ENCODE peak calls at places on chromosomes 5 and 9, in nine cellular contexts. Z is epithelial cell of esophagus; O is heart right ventricle; Q is WTC11; I is GM13977; H is foreskin fibroblast; W is AG10803; Y is CD4-positive, alpha-beta T cell; U is nephron progenitor cell. D is an unnamed sample.

GRCh38 chr5:96141749-96142148 is 180.1 kb upstream of the ELL2 start:
- DNase-seq in Q (no peak), W (peak), Y (no peak), U (no peak), Z (peak), H (peak), O (no peak), I (no peak), D (no peak)

GRCh38 chr9:96674914-96675538 is 19.9 kb upstream of the PRXL2C start:
- DNase-seq in Q (no peak), Y (no peak), U (no peak), W (peak), I (no peak), Z (peak), O (no peak), H (peak), D (no peak)

GRCh38 chr9:78035369-78035993 is 3.9 kb upstream of the GNAQ start:
- DNase-seq in W (peak), U (peak), O (peak), Y (peak), I (peak), Z (peak), Q (no peak), H (peak), D (no peak)

GRCh38 chr9:95580812-95581761 is 64.3 kb upstream of the PTCH1 start:
- DNase-seq in I (no peak), W (no peak), Q (no peak), U (no peak), H (no peak), O (no peak), Y (no peak), Z (no peak), D (no peak)

GRCh38 chr9:132410642-132411041 is 631 bp downstream of the CFAP77 start:
- DNase-seq in H (no peak), Q (no peak), U (no peak), W (no peak), Y (no peak), O (no peak), Z (no peak), I (no peak), D (no peak)

GRCh38 chr5:159010611-159011497 is 88.9 kb downstream of the EBF1 start:
- DNase-seq in O (peak), Y (no peak), H (no peak), Q (no peak), W (peak), Z (no peak), U (peak), I (peak), D (no peak)

GRCh38 chr5:169717298-169717697 is 80.2 kb downstream of the DOCK2 start:
- DNase-seq in U (no peak), W (peak), Q (no peak), Z (peak), I (no peak), Y (no peak), H (peak), O (no peak), D (no peak)

GRCh38 chr9:630817-631216 is 210.7 kb upstream of the DMRT1 start:
- DNase-seq in Y (no peak), H (no peak), I (no peak), W (no peak), Z (peak), Q (no peak), O (no peak), U (no peak), D (no peak)

GRCh38 chr9:96009690-96010477 is 134.4 kb downstream of the ERCC6L2 start:
- DNase-seq in U (no peak), Z (no peak), W (no peak), I (peak), Y (peak), Q (no peak), H (no peak), O (no peak), D (no peak)

GRCh38 chr9:33123632-33124031 is 43.5 kb downstream of the B4GALT1 start:
- DNase-seq in I (no peak), O (no peak), U (no peak), Y (no peak), H (no peak), Q (no peak), W (no peak), Z (no peak), D (no peak)

GRCh38 chr5:123036391-123037103 is at the start of gene PPIC:
- DNase-seq in U (peak), O (peak), Y (no peak), Q (peak), Z (peak), W (peak), I (peak), H (peak), D (peak)

GRCh38 chr9:127166651-127167524 is 44.5 kb upstream of the ANGPTL2 start:
- DNase-seq in U (no peak), Z (peak), W (no peak), O (no peak), H (no peak), Y (no peak), Q (no peak), I (peak), D (peak)

GRCh38 chr5:77492653-77493000 is 511 bp upstream of the WDR41 start:
- DNase-seq in H (no peak), W (no peak), Y (no peak), I (no peak), Q (no peak), Z (no peak), U (no peak), O (no peak), D (no peak)
- TF ChIP-seq CTCF in H (no peak), W (no peak), Y (peak), I (no peak), Q (no peak), Z (no peak), U (no peak), O (no peak), D (no peak)

GRCh38 chr5:108093186-108093585 is 288.7 kb downstream of the FBXL17 start:
- DNase-seq in O (no peak), Y (no peak), I (peak), Q (no peak), H (no peak), W (peak), Z (peak), U (no peak), D (no peak)
- TF ChIP-seq CTCF in O (peak), Y (no peak), I (no peak), Q (peak), H (peak), W (peak), Z (peak), U (peak), D (peak)

GRCh38 chr5:149439899-149440655 is 61.0 kb upstream of the IL17B start:
- DNase-seq in I (no peak), Q (peak), Z (peak), O (no peak), W (no peak), U (no peak), H (no peak), Y (no peak), D (no peak)
- TF ChIP-seq CTCF in I (no peak), Q (peak), Z (peak), O (peak), W (peak), U (no peak), H (peak), Y (no peak), D (peak)

GRCh38 chr5:100502684-100503083 is 32.5 kb upstream of the FAM174A start:
- DNase-seq in I (no peak), W (no peak), H (no peak), O (no peak), Y (no peak), Z (no peak), Q (no peak), U (no peak), D (no peak)

GRCh38 chr5:100505984-100506670 is 29.0 kb upstream of the FAM174A start:
- DNase-seq in Z (peak), I (no peak), O (no peak), W (peak), H (peak), Q (no peak), U (no peak), Y (no peak), D (no peak)
- TF ChIP-seq CTCF in Z (peak), I (no peak), O (no peak), W (no peak), H (no peak), Q (no peak), U (no peak), Y (no peak), D (peak)

GRCh38 chr9:4739587-4740372 is 1.2 kb downstream of the AK3 start:
- DNase-seq in U (no peak), I (peak), Q (no peak), O (no peak), Z (peak), W (no peak), Y (no peak), H (no peak), D (no peak)
- TF ChIP-seq CTCF in U (no peak), I (no peak), Q (no peak), O (no peak), Z (no peak), W (no peak), Y (no peak), H (no peak), D (no peak)

GRCh38 chr5:1268056-1268455 is 26.8 kb downstream of the TERT start:
- DNase-seq in Q (no peak), Z (no peak), W (no peak), Y (no peak), I (no peak), O (no peak), H (no peak), U (no peak), D (no peak)
- TF ChIP-seq CTCF in Q (no peak), Z (no peak), W (no peak), Y (no peak), I (no peak), O (no peak), H (no peak), U (no peak), D (no peak)

GRCh38 chr5:176609724-176610429 is at the start of gene GPRIN1:
- DNase-seq in O (peak), Z (peak), I (peak), H (peak), Q (peak), Y (peak), W (peak), U (peak), D (peak)

GRCh38 chr5:176612008-176612407 is 2.1 kb upstream of the GPRIN1 start:
- DNase-seq in U (no peak), H (no peak), O (no peak), I (no peak), Q (no peak), Z (no peak), Y (no peak), W (no peak), D (no peak)

GRCh38 chr5:176610430-176610763 is 441 bp upstream of the GPRIN1 start:
- DNase-seq in Y (no peak), H (no peak), O (no peak), U (peak), Z (no peak), I (no peak), Q (no peak), W (no peak), D (no peak)

GRCh38 chr5:176612855-176613254 is 2.9 kb upstream of the GPRIN1 start:
- DNase-seq in I (no peak), Q (no peak), U (no peak), Z (no peak), W (no peak), O (no peak), H (no peak), Y (no peak), D (no peak)

DNA sequence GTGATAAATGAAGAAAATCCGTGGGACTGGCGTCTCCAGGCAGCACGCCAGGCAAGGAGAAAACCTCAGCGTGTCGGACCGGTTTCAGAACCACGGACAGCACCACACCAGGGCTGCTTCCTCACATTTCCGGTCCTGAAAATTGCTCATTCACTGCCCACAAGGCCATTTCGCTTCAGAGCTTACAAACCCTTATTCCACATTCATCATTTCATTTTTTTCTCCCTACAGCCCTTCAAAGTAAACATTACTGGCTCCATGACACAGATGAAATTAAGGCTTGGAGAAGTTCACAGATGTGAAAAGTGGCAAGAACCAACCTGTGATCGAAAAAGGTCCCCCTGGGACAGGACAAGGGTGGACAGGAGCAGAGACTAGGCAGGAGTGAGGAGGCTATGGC is 1.5 kb upstream of the GPRIN1 start:
- DNase-seq in Q (peak), O (peak), Y (peak), Z (peak), H (peak), W (peak), U (peak), I (no peak), D (peak)
- TF ChIP-seq CTCF in Q (no peak), O (no peak), Y (no peak), Z (no peak), H (no peak), W (no peak), U (no peak), I (no peak), D (no peak)

DNA sequence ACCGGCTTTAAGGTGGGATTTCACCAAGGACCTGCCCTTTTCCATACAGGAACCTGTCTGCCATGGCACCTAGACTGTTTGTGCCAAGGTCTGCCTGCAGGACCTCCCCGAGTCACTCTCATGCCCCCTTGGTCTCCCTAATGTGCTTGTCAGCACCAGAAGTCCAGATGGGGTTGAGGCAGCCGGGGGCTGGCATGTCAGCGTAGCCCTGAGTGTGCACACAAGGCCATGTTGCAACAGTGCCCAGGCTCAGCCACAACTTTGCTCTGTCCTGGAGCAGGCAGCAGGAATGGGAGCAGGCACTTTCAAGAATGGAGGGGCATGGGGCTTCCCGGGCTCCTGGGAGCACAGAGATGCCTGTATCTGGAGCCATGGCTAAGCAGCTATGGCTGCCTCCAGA is 621.5 kb downstream of the CDH9 start:
- DNase-seq in U (no peak), H (no peak), Y (no peak), Z (no peak), W (no peak), O (no peak), I (no peak), Q (no peak), D (no peak)
- TF ChIP-seq CTCF in U (no peak), H (no peak), Y (no peak), Z (no peak), W (no peak), O (no peak), I (no peak), Q (no peak), D (no peak)

GRCh38 chr9:109973336-109973735 is 193.3 kb downstream of the PALM2AKAP2 start:
- DNase-seq in H (no peak), W (no peak), Y (no peak), O (no peak), I (no peak), Q (no peak), Z (no peak), U (no peak), D (no peak)

GRCh38 chr9:109974143-109974917 is 194.3 kb downstream of the PALM2AKAP2 start:
- DNase-seq in H (no peak), Q (no peak), W (no peak), U (no peak), O (peak), Y (no peak), Z (no peak), I (peak), D (no peak)

GRCh38 chr9:109974918-109975276 is 194.9 kb downstream of the PALM2AKAP2 start:
- DNase-seq in Y (no peak), U (no peak), H (no peak), I (no peak), Q (no peak), O (no peak), Z (no peak), W (no peak), D (no peak)

GRCh38 chr9:109971226-109971625 is 191.2 kb downstream of the PALM2AKAP2 start:
- DNase-seq in W (no peak), O (no peak), Y (no peak), Z (peak), Q (no peak), I (no peak), U (no peak), H (no peak), D (no peak)

GRCh38 chr9:109972026-109973005 is 192.3 kb downstream of the PALM2AKAP2 start:
- DNase-seq in U (no peak), H (no peak), Q (no peak), I (no peak), Y (no peak), W (no peak), O (no peak), Z (no peak), D (no peak)
- TF ChIP-seq CTCF in U (no peak), H (no peak), Q (no peak), I (peak), Y (no peak), W (no peak), O (no peak), Z (no peak), D (no peak)

GRCh38 chr5:57857696-57858095 is 375.1 kb upstream of the ACTBL2 start:
- DNase-seq in O (no peak), W (no peak), U (no peak), I (no peak), Q (no peak), Y (no peak), H (no peak), Z (peak), D (no peak)
- TF ChIP-seq CTCF in O (no peak), W (no peak), U (no peak), I (no peak), Q (no peak), Y (no peak), H (no peak), Z (no peak), D (no peak)

D was measured in osteocyte.